ENCODE peak calls at places on chromosomes 16 and 17, in four cellular contexts. One of them, this sample, is unnamed.
A peak's percentile ranks its signal among the peaks of the same experiment; 100 is the strongest.

GRCh38 chr16:3496386-3496785 is 1.1 kb upstream of the C16orf90 start:
- DNase-seq in H1: no peak
- DNase-seq in IMR-90: no peak
- DNase-seq in H9: no peak
- DNase-seq in this sample: no peak

GRCh38 chr16:268141-269053 is 7.3 kb downstream of the RGS11 start:
- DNase-seq in IMR-90: no peak
- DNase-seq in H9: peak; percentile 38
- DNase-seq in H1: no peak
- DNase-seq in this sample: no peak

GRCh38 chr17:36892112-36892838 is 45.0 kb upstream of the LHX1 start:
- DNase-seq in H9: no peak
- DNase-seq in H1: no peak
- DNase-seq in IMR-90: no peak
- DNase-seq in this sample: no peak

GRCh38 chr17:83083368-83084201 is 4.2 kb downstream of the METRNL start:
- DNase-seq in IMR-90: peak; percentile 99
- DNase-seq in H9: peak; percentile 68
- DNase-seq in H1: peak; percentile 56
- DNase-seq in this sample: no peak

GRCh38 chr17:4040784-4041183 is 76.5 kb upstream of the ATP2A3 start:
- DNase-seq in IMR-90: no peak
- DNase-seq in H1: no peak
- DNase-seq in H9: no peak
- DNase-seq in this sample: no peak

GRCh38 chr16:55494994-55495421 is 13.9 kb upstream of the LPCAT2 start:
- DNase-seq in H9: peak; percentile 29
- DNase-seq in IMR-90: peak; percentile 96
- DNase-seq in H1: no peak
- DNase-seq in this sample: no peak

GRCh38 chr17:76468634-76469010 is 1.2 kb downstream of the AANAT start:
- DNase-seq in H9: no peak
- DNase-seq in IMR-90: no peak
- DNase-seq in H1: no peak
- DNase-seq in this sample: no peak

GRCh38 chr17:59372138-59372751 is 40.8 kb downstream of the YPEL2 start:
- DNase-seq in IMR-90: peak; percentile 54
- DNase-seq in H9: no peak
- DNase-seq in H1: no peak
- DNase-seq in this sample: no peak

GRCh38 chr17:34581446-34582184 is 2.2 kb downstream of the TMEM132E start:
- DNase-seq in IMR-90: no peak
- DNase-seq in H9: peak; percentile 47
- DNase-seq in H1: no peak
- DNase-seq in this sample: no peak

GRCh38 chr16:72974142-72974769 is 73.7 kb downstream of the ZFHX3 start:
- DNase-seq in IMR-90: no peak
- DNase-seq in H1: no peak
- DNase-seq in H9: no peak
- DNase-seq in this sample: no peak

GRCh38 chr17:29572691-29573557 is 4.4 kb downstream of the TP53I13 start:
- DNase-seq in H9: peak; percentile 68
- DNase-seq in IMR-90: peak; percentile 56
- DNase-seq in H1: no peak
- DNase-seq in this sample: peak; percentile 54

GRCh38 chr17:51169340-51169739 is 3.1 kb downstream of the NME2 start:
- DNase-seq in H1: no peak
- DNase-seq in IMR-90: peak; percentile 45
- DNase-seq in H9: no peak
- DNase-seq in this sample: no peak

GRCh38 chr16:11256657-11257130 is 690 bp upstream of the SOCS1 start:
- DNase-seq in H9: peak; percentile 57
- DNase-seq in H1: no peak
- DNase-seq in IMR-90: peak; percentile 25
- DNase-seq in this sample: peak; percentile 46

GRCh38 chr17:6670571-6670970 is 19.0 kb downstream of the C17orf100 start:
- DNase-seq in H9: peak; percentile 17
- DNase-seq in H1: no peak
- DNase-seq in IMR-90: no peak
- DNase-seq in this sample: no peak

GRCh38 chr17:43958953-43959352 is 5.2 kb upstream of the PYY start:
- DNase-seq in H1: no peak
- DNase-seq in IMR-90: peak; percentile 55
- DNase-seq in H9: no peak
- DNase-seq in this sample: no peak

GRCh38 chr16:49860593-49860992 is 4.7 kb upstream of the ZNF423 start:
- DNase-seq in H9: no peak
- DNase-seq in IMR-90: no peak
- DNase-seq in H1: no peak
- DNase-seq in this sample: no peak

GRCh38 chr17:45294506-45294905 is 22.3 kb downstream of the MAP3K14 start:
- DNase-seq in H9: no peak
- DNase-seq in IMR-90: peak; percentile 88
- DNase-seq in H1: no peak
- DNase-seq in this sample: no peak

GRCh38 chr16:88350922-88351321 is 31.8 kb upstream of the ZNF469 start:
- DNase-seq in H9: no peak
- DNase-seq in IMR-90: no peak
- DNase-seq in H1: no peak
- DNase-seq in this sample: no peak

GRCh38 chr16:88348377-88349152 is 34.2 kb upstream of the ZNF469 start:
- DNase-seq in H1: no peak
- DNase-seq in H9: no peak
- DNase-seq in IMR-90: no peak
- DNase-seq in this sample: no peak

GRCh38 chr16:88351521-88352101 is 31.1 kb upstream of the ZNF469 start:
- DNase-seq in H9: no peak
- DNase-seq in IMR-90: no peak
- DNase-seq in H1: no peak
- DNase-seq in this sample: no peak

GRCh38 chr16:88349153-88349902 is 33.4 kb upstream of the ZNF469 start:
- DNase-seq in H9: no peak
- DNase-seq in IMR-90: no peak
- DNase-seq in H1: no peak
- DNase-seq in this sample: no peak

DNA sequence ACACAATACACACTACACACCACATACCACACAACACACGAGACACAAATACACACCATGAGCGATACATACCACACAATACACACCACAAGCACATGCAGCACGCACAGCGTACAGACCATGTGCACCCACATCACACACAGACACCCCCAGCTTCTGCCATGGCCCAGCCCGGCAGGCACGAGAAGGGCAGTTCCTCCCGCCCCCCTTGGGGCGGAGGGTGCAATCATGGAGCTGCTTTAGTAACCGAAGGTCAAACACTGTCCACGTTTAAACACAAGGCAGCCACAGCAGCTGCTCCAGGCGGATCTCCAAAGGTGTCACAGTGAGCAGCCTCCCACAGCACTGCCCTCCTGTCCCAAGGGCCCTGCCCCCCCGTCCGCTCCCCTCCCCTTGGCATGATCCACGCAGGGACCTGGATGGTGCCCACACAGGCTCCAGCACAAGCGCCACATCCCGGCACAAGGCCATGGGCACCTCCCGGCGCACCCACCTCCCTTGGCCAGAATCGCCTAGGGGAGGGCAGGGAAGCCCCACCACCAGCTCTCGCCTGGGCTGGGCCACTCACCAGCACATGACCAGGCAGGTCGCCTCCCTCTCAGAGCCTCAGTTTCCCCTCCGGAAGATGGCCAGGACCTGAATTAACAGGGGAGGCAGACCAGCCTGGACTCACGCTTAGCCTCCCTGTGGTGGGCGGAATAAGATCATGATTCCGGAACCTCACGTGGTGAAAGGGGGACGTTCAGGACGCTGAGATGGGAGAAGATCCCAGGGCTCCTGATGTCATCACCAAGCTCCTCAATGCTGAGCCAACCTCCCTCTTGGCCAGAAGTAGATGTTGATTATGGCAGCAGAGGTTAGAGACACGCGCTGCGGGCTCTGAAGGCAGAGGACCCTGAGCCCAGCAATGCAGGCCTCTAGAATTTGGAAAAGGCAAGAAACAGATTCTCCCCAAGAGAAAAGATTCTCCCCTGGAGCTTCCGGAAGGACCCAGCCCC is 32.6 kb upstream of the ZNF469 start:
- DNase-seq in H9: no peak
- DNase-seq in IMR-90: no peak
- DNase-seq in H1: no peak
- DNase-seq in this sample: no peak
- H4K91ac ChIP-seq in H9: no peak overlapping the region
- H4K91ac ChIP-seq in IMR-90: no peak overlapping the region
- H4K91ac ChIP-seq in H1: no peak overlapping the region
- H4K91ac ChIP-seq in this sample: no peak overlapping the region

GRCh38 chr16:67246081-67246944 is 968 bp downstream of the FHOD1 start:
- DNase-seq in H1: peak; percentile 88
- DNase-seq in H9: peak; percentile 98
- DNase-seq in IMR-90: peak; percentile 85
- DNase-seq in this sample: peak; percentile 78
- H2BK120ac ChIP-seq in H1: no peak overlapping the region
- H2BK120ac ChIP-seq in H9: no peak overlapping the region
- H2BK120ac ChIP-seq in IMR-90: peak overlapping the region; percentile 64
- H2BK120ac ChIP-seq in this sample: no peak overlapping the region

GRCh38 chr16:66476328-66477027 is 49.4 kb downstream of the BEAN1 start:
- DNase-seq in H1: no peak
- DNase-seq in IMR-90: no peak
- DNase-seq in H9: peak; percentile 76
- DNase-seq in this sample: no peak
- H4K91ac ChIP-seq in H1: no peak overlapping the region
- H4K91ac ChIP-seq in IMR-90: no peak overlapping the region
- H4K91ac ChIP-seq in H9: no peak overlapping the region
- H4K91ac ChIP-seq in this sample: no peak overlapping the region

GRCh38 chr17:68344701-68345136 is 53.4 kb downstream of the ARSG start:
- DNase-seq in H1: no peak
- DNase-seq in IMR-90: no peak
- DNase-seq in H9: no peak
- DNase-seq in this sample: peak; percentile 23
- H2BK120ac ChIP-seq in H1: no peak overlapping the region
- H2BK120ac ChIP-seq in IMR-90: no peak overlapping the region
- H2BK120ac ChIP-seq in H9: no peak overlapping the region
- H2BK120ac ChIP-seq in this sample: no peak overlapping the region

DNA sequence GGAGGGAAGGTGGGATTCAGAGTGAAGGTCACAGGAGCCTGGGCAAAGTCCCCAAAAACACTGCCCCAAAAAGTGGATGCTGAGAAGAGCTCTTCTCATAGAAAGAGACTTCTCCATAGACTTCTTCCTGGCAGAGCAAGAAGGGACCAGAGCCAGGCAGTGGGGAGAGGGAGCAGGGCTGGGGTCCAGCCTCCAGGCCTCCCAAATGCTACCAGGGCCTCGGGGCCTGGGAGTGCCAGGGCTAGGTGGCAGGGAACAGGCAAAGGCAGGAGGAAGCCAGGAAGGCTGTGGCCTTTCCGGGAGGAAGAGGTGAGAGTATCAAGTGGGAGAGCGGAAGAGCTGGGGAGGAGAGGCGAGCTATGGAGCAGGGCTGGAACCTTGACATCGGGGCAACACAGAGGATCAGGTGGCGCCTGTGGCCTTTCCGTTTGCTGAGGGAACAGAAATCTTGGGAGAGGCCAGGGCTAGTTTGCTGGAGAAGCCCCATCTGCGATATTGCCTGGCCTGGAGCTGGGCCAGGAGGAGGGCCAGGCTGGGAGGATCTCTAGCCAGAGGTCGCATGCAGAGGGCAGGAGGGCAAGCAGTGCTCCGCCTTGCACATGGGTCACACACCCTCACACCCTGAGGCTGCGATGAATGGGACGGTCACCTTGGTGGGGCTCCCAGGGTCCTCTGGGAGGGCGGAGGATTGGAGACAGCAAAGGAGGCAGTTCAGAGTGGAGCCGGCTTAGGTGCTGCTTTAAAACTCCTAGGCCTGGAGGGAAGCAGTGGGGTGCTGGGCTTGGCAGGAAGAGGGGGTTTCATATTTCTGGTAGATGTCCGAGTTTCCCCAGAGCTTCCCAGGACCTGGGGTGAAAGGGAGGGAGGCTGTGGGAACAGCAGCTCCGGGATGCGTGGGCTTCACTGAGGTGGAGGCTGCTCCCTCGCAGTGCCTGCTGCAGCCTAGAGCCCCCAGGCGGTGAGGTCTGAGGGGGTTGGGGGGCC is 3.4 kb downstream of the SLC16A5 start:
- DNase-seq in H9: peak; percentile 55
- DNase-seq in H1: no peak
- DNase-seq in IMR-90: no peak
- DNase-seq in this sample: no peak
- H4K91ac ChIP-seq in H9: no peak overlapping the region
- H4K91ac ChIP-seq in H1: peak overlapping the region; percentile 14
- H4K91ac ChIP-seq in IMR-90: peak overlapping the region; percentile 11
- H4K91ac ChIP-seq in this sample: no peak overlapping the region

GRCh38 chr17:66301864-66302741 is at the start of gene PRKCA:
- DNase-seq in H1: no peak
- DNase-seq in H9: peak; percentile 79
- DNase-seq in IMR-90: peak; percentile 69
- DNase-seq in this sample: peak; percentile 76
- H2BK120ac ChIP-seq in H1: no peak within 1 kb of the TSS
- H2BK120ac ChIP-seq in H9: no peak within 1 kb of the TSS
- H2BK120ac ChIP-seq in IMR-90: peak within 1 kb of the TSS; percentile 74
- H2BK120ac ChIP-seq in this sample: peak within 1 kb of the TSS; percentile 62

DNA sequence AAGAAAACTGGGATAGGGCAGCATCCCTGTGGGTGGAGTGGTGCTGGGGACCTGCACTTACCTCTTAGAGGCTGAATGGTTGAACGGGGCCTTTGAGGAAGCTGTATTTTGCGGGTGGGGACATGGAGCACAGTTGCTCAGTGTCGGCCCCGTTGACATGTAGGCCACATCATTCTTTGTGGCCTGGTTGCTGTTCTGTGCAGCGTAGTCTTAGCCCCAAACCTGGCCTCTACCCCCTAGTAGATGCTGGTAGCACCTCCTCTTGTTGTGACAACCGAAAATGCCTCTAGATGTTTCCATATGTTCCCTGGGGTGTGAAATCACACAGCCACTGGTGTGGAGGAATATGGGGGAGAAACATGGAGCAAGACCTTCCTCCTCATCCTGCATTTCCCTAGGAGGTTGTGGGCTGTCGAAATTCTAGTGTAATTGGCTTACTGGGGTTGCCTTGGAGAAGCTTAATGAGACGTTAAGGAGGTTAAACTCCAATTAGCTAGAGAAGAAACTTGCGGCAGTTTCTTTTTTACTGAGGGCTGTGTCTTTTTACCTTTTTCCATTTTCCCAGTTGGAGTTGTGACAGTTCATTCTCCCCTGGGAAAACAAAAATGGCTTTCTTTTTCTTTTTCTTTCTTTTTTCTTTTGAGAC is 9.4 kb downstream of the ABCC1 start:
- DNase-seq in IMR-90: no peak
- DNase-seq in H1: no peak
- DNase-seq in H9: no peak
- DNase-seq in this sample: no peak
- H4K91ac ChIP-seq in IMR-90: no peak overlapping the region
- H4K91ac ChIP-seq in H1: no peak overlapping the region
- H4K91ac ChIP-seq in H9: no peak overlapping the region
- H4K91ac ChIP-seq in this sample: no peak overlapping the region

This sample was measured in neuronal stem cell.